ENCODE peak calls at places on chromosomes 12 and 14, in eight cellular contexts. D is OCI-LY7, Z is lower leg skin, X is RWPE1, A is uterus, H is left ventricle myocardium inferior, G is AG09309, U is neural crest cell. T is an unnamed sample.

GRCh38 chr12:105485926-105486325 is 155.4 kb downstream of the C12orf75 start:
- DNase-seq in D (no peak), Z (no peak), X (no peak), A (no peak), H (no peak), G (no peak), U (no peak), T (no peak)

GRCh38 chr12:111366075-111366474 is 2.8 kb downstream of the PHETA1 start:
- DNase-seq in D (no peak), Z (no peak), X (no peak), A (no peak), H (no peak), G (no peak), U (no peak), T (no peak)

GRCh38 chr14:81529391-81529790 is 4.3 kb downstream of the SEL1L start:
- DNase-seq in D (peak), Z (no peak), X (no peak), A (no peak), H (no peak), G (peak), U (no peak), T (no peak)

GRCh38 chr12:96514328-96514727 is 25.0 kb downstream of the CFAP54 start:
- DNase-seq in D (peak), Z (no peak), X (no peak), A (no peak), H (no peak), G (no peak), U (no peak), T (peak)

GRCh38 chr14:100155049-100155621 is 4.3 kb downstream of the DEGS2 start:
- DNase-seq in D (peak), Z (no peak), X (peak), A (no peak), H (no peak), G (no peak), U (peak), T (no peak)

GRCh38 chr14:25090716-25091454 is 40.9 kb upstream of the STXBP6 start:
- DNase-seq in D (no peak), Z (no peak), X (peak), A (no peak), H (no peak), G (peak), U (no peak), T (no peak)

GRCh38 chr14:75277796-75278421 is 719 bp upstream of the FOS start:
- DNase-seq in D (no peak), Z (no peak), X (peak), A (no peak), H (no peak), G (no peak), U (no peak), T (no peak)

GRCh38 chr12:112007945-112008344 is 5.0 kb downstream of the TMEM116 start:
- DNase-seq in D (no peak), Z (no peak), X (no peak), A (no peak), H (no peak), G (no peak), U (no peak), T (no peak)

GRCh38 chr14:55874785-55875184 is 243.4 kb upstream of the PELI2 start:
- DNase-seq in D (no peak), Z (no peak), X (no peak), A (no peak), H (no peak), G (no peak), U (no peak), T (no peak)
- TF ChIP-seq CTCF in D (no peak), Z (no peak), X (no peak), A (no peak), H (no peak), G (no peak), U (no peak), T (no peak)

GRCh38 chr14:90193925-90194324 is 62.4 kb upstream of the PSMC1 start:
- DNase-seq in D (peak), Z (no peak), X (no peak), A (no peak), H (no peak), G (no peak), U (peak), T (no peak)
- TF ChIP-seq CTCF in D (peak), Z (no peak), X (peak), A (no peak), H (peak), G (peak), U (peak), T (peak)

DNA sequence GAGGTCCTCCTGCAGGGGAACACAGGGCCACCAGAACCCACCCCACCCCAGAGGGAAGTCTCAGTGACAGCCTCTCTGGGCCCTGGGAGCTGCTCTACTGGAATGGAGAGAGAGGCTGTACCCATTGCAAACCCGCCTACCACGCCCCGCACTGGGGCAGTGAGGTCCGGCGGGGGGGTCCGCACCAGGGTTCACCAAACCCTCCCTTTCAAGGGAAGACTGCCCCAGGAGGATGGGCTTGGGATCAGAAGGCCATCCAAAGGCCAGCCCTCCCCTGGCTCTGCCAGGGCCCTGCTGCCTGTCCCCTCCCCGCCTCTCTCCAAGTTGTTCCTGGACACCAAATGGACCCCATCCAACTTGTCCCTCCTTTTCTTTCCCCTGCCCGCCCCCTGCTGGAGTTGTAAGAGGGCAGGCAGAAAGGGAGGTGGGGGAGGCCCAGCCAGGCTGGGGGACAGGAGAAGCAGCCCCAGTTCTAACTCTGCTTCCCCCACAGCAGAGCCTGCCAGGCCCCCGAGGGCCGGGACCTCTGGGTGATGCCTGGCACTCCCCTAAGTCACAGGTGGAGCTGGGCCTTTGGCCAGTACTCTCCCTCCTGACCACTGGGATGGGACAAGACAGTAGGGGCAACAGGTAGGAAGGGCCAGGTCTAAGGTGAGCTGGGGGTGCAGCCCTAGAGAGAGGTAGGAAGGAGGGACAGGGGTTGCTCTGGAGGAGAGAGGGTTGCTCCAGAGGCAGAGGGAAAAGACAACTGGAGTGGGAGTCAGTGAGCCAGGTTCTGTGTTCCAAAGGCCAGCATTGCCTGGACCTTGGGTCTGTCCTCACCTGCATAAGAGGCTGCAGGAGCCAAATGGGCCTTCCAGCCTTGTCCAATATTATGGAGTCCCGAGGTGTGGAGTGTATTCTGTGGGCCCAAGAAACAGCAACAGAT is 3.2 kb upstream of the DIO3 start:
- DNase-seq in D (no peak), Z (peak), X (no peak), A (peak), H (no peak), G (no peak), U (no peak), T (no peak)
- TF ChIP-seq CTCF in D (peak), Z (no peak), X (no peak), A (peak), H (no peak), G (no peak), U (no peak), T (no peak)

DNA sequence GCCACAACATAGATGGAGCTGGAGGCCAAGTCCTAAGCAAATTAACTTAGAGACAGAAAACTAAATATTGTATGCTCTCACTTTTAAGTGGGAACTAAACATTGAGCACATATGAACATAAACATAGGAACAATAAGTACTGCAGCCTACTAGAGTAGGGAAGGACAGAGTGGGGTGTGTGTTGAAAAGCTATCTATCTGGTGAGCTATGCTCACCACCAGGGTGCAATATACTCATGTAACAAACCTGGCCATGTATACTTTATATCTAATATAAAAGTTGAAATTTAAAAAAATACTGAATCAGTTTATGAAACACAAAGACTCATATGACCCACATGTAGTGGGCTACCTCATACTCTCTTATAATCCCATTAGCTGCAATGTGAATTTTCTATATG is 1305.0 kb downstream of the LRFN5 start:
- DNase-seq in D (no peak), Z (no peak), X (no peak), A (no peak), H (no peak), G (no peak), U (no peak), T (no peak)
- TF ChIP-seq CTCF in D (peak), Z (no peak), X (no peak), A (no peak), H (no peak), G (no peak), U (peak), T (no peak)

GRCh38 chr12:80413462-80413861 is 30.6 kb upstream of the PTPRQ start:
- DNase-seq in D (peak), Z (no peak), X (no peak), A (no peak), H (no peak), G (no peak), U (no peak), T (no peak)
- TF ChIP-seq CTCF in D (peak), Z (no peak), X (no peak), A (no peak), H (no peak), G (no peak), U (no peak), T (no peak)

GRCh38 chr14:52467515-52468266 is 84.6 kb downstream of the TXNDC16 start:
- DNase-seq in D (no peak), Z (no peak), X (no peak), A (no peak), H (no peak), G (no peak), U (no peak), T (no peak)

GRCh38 chr14:52472728-52473127 is 79.6 kb downstream of the TXNDC16 start:
- DNase-seq in D (no peak), Z (no peak), X (no peak), A (no peak), H (no peak), G (no peak), U (no peak), T (no peak)

GRCh38 chr14:52473557-52473956 is 78.7 kb downstream of the TXNDC16 start:
- DNase-seq in D (peak), Z (no peak), X (peak), A (no peak), H (no peak), G (peak), U (no peak), T (peak)
- TF ChIP-seq CTCF in D (peak), Z (no peak), X (peak), A (peak), H (peak), G (peak), U (peak), T (no peak)

GRCh38 chr12:20142956-20143355 is 225.4 kb upstream of the PDE3A start:
- DNase-seq in D (peak), Z (no peak), X (no peak), A (no peak), H (no peak), G (no peak), U (no peak), T (no peak)
- TF ChIP-seq CTCF in D (peak), Z (no peak), X (no peak), A (no peak), H (no peak), G (no peak), U (peak), T (no peak)

GRCh38 chr12:130196827-130197226 is 34.6 kb downstream of the FZD10 start:
- DNase-seq in D (no peak), Z (no peak), X (no peak), A (no peak), H (no peak), G (no peak), U (no peak), T (no peak)

GRCh38 chr12:130195776-130196175 is 33.5 kb downstream of the FZD10 start:
- DNase-seq in D (no peak), Z (no peak), X (no peak), A (no peak), H (no peak), G (no peak), U (no peak), T (no peak)

GRCh38 chr12:130195369-130195768 is 33.1 kb downstream of the FZD10 start:
- DNase-seq in D (no peak), Z (no peak), X (no peak), A (no peak), H (no peak), G (no peak), U (no peak), T (no peak)

GRCh38 chr12:130194154-130194553 is 31.9 kb downstream of the FZD10 start:
- DNase-seq in D (no peak), Z (no peak), X (no peak), A (no peak), H (no peak), G (no peak), U (no peak), T (no peak)

DNA sequence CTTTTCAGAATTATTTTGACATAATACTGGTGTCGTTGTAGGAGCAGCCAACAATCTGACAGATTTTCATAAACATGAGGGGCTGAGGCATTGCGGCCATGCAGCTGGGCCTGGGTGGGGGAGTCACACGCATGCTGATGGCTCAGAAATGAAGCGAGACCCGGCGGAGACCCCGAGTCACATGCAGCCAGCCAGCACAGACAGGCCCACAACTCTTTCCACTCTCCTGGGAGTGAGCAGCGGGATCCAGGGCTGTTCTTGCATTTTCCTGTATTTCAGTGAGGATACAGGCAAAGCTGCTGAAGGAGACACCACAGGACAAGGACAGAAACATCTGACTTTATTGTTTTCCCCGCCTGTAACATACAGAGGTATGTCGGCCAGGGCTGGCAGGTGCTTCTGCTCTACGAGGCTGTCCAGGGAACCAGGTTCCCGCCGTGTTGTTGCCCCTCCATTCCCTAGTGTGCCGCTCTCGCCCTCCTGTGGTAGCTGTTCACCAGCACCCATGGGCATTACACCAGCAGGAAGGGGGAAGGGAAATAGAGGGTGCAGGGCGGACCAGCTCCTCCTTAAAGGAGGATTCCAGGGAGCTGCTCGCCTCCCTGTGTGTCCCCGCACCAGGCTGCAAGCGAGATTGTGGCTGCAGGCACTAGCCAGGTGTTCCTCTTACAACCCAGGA is 30.5 kb downstream of the FZD10 start:
- DNase-seq in D (no peak), Z (no peak), X (no peak), A (no peak), H (no peak), G (no peak), U (no peak), T (no peak)
- TF ChIP-seq CTCF in D (no peak), Z (no peak), X (no peak), A (no peak), H (no peak), G (no peak), U (peak), T (no peak)

DNA sequence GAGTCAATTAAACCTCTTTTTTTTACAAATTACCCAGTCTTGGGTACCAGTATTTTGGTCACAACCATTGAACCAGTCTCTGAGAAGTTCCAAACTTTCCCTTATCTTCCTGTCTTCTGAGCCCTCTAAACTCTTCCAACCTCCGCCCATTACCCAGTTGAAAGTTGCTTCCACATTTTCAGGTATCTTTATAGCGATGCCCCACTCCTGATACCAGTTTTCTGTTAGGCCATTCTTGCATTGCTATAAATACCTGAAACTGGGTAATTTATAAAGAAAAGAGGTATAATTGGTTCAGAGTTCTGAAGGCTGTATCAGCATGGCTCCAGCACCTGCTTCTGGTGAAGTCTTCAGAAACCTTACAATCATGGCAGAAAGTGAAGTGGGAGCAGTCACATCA is 31.7 kb downstream of the TTC5 start:
- DNase-seq in D (no peak), Z (no peak), X (no peak), A (no peak), H (no peak), G (no peak), U (no peak), T (no peak)
- TF ChIP-seq CTCF in D (no peak), Z (no peak), X (no peak), A (no peak), H (no peak), G (no peak), U (no peak), T (no peak)

T was measured in GM20000.